ENCODE peak calls at places on chromosomes 3 and 15, in nine cellular contexts. One of them, this sample, is unnamed.
A peak's percentile ranks its signal among the peaks of the same experiment; 100 is the strongest.

GRCh38 chr3:88957751-88958452 is 149.5 kb upstream of the EPHA3 start:
- DNase-seq in T-helper 9 cell: no peak
- DNase-seq in stimulated activated CD8-positive, alpha-beta memory T cell treated with anti-CD3 and anti-CD28 coated beads, Interleukin-15, amount 100 ng/mL, for 1 hour: no peak
- DNase-seq in HuH-7: no peak
- DNase-seq in naive thymus-derived CD4-positive, alpha-beta T cell: no peak
- DNase-seq in NAMALWA: no peak
- DNase-seq in fibroblast of gingiva: peak; percentile 57
- DNase-seq in hippocampal formation: no peak
- DNase-seq in astrocyte of the cerebellum: peak; percentile 86
- DNase-seq in this sample: peak; percentile 88

GRCh38 chr15:58526647-58527192 is 94.9 kb downstream of the LIPC start:
- DNase-seq in T-helper 9 cell: no peak
- DNase-seq in stimulated activated CD8-positive, alpha-beta memory T cell treated with anti-CD3 and anti-CD28 coated beads, Interleukin-15, amount 100 ng/mL, for 1 hour: no peak
- DNase-seq in HuH-7: no peak
- DNase-seq in naive thymus-derived CD4-positive, alpha-beta T cell: no peak
- DNase-seq in NAMALWA: no peak
- DNase-seq in fibroblast of gingiva: no peak
- DNase-seq in hippocampal formation: peak; percentile 18
- DNase-seq in astrocyte of the cerebellum: no peak
- DNase-seq in this sample: no peak

GRCh38 chr3:171135536-171135935 is 109.0 kb upstream of the SLC2A2 start:
- DNase-seq in T-helper 9 cell: no peak
- DNase-seq in stimulated activated CD8-positive, alpha-beta memory T cell treated with anti-CD3 and anti-CD28 coated beads, Interleukin-15, amount 100 ng/mL, for 1 hour: no peak
- DNase-seq in HuH-7: no peak
- DNase-seq in naive thymus-derived CD4-positive, alpha-beta T cell: no peak
- DNase-seq in NAMALWA: no peak
- DNase-seq in fibroblast of gingiva: no peak
- DNase-seq in hippocampal formation: no peak
- DNase-seq in astrocyte of the cerebellum: no peak
- DNase-seq in this sample: peak; percentile 34

GRCh38 chr15:64229129-64229724 is 66.4 kb upstream of the PPIB start:
- DNase-seq in T-helper 9 cell: no peak
- DNase-seq in stimulated activated CD8-positive, alpha-beta memory T cell treated with anti-CD3 and anti-CD28 coated beads, Interleukin-15, amount 100 ng/mL, for 1 hour: no peak
- DNase-seq in HuH-7: no peak
- DNase-seq in naive thymus-derived CD4-positive, alpha-beta T cell: no peak
- DNase-seq in NAMALWA: no peak
- DNase-seq in fibroblast of gingiva: no peak
- DNase-seq in hippocampal formation: no peak
- DNase-seq in astrocyte of the cerebellum: no peak
- DNase-seq in this sample: no peak

GRCh38 chr15:50148362-50148963 is 29.4 kb upstream of the ATP8B4 start:
- DNase-seq in T-helper 9 cell: no peak
- DNase-seq in stimulated activated CD8-positive, alpha-beta memory T cell treated with anti-CD3 and anti-CD28 coated beads, Interleukin-15, amount 100 ng/mL, for 1 hour: no peak
- DNase-seq in HuH-7: no peak
- DNase-seq in naive thymus-derived CD4-positive, alpha-beta T cell: no peak
- DNase-seq in NAMALWA: peak; percentile 5
- DNase-seq in fibroblast of gingiva: peak; percentile 41
- DNase-seq in hippocampal formation: no peak
- DNase-seq in astrocyte of the cerebellum: peak; percentile 65
- DNase-seq in this sample: peak; percentile 91

GRCh38 chr15:99305761-99306505 is 54.7 kb downstream of the LRRC28 start:
- DNase-seq in T-helper 9 cell: no peak
- DNase-seq in stimulated activated CD8-positive, alpha-beta memory T cell treated with anti-CD3 and anti-CD28 coated beads, Interleukin-15, amount 100 ng/mL, for 1 hour: no peak
- DNase-seq in HuH-7: no peak
- DNase-seq in naive thymus-derived CD4-positive, alpha-beta T cell: no peak
- DNase-seq in NAMALWA: no peak
- DNase-seq in fibroblast of gingiva: peak; percentile 92
- DNase-seq in hippocampal formation: no peak
- DNase-seq in astrocyte of the cerebellum: peak; percentile 79
- DNase-seq in this sample: peak; percentile 88

GRCh38 chr15:91223902-91224301 is 123.8 kb downstream of the SV2B start:
- DNase-seq in T-helper 9 cell: no peak
- DNase-seq in stimulated activated CD8-positive, alpha-beta memory T cell treated with anti-CD3 and anti-CD28 coated beads, Interleukin-15, amount 100 ng/mL, for 1 hour: no peak
- DNase-seq in HuH-7: no peak
- DNase-seq in naive thymus-derived CD4-positive, alpha-beta T cell: no peak
- DNase-seq in NAMALWA: no peak
- DNase-seq in fibroblast of gingiva: no peak
- DNase-seq in hippocampal formation: no peak
- DNase-seq in astrocyte of the cerebellum: no peak
- DNase-seq in this sample: no peak

GRCh38 chr3:11021611-11022011 is 29.1 kb downstream of the SLC6A1 start:
- DNase-seq in T-helper 9 cell: no peak
- DNase-seq in stimulated activated CD8-positive, alpha-beta memory T cell treated with anti-CD3 and anti-CD28 coated beads, Interleukin-15, amount 100 ng/mL, for 1 hour: no peak
- DNase-seq in HuH-7: no peak
- DNase-seq in naive thymus-derived CD4-positive, alpha-beta T cell: no peak
- DNase-seq in NAMALWA: no peak
- DNase-seq in fibroblast of gingiva: no peak
- DNase-seq in hippocampal formation: peak; percentile 60
- DNase-seq in astrocyte of the cerebellum: no peak
- DNase-seq in this sample: no peak

GRCh38 chr3:12507871-12508281 is 23.6 kb downstream of the TSEN2 start:
- DNase-seq in T-helper 9 cell: no peak
- DNase-seq in stimulated activated CD8-positive, alpha-beta memory T cell treated with anti-CD3 and anti-CD28 coated beads, Interleukin-15, amount 100 ng/mL, for 1 hour: no peak
- DNase-seq in HuH-7: no peak
- DNase-seq in naive thymus-derived CD4-positive, alpha-beta T cell: no peak
- DNase-seq in NAMALWA: no peak
- DNase-seq in fibroblast of gingiva: peak; percentile 53
- DNase-seq in hippocampal formation: no peak
- DNase-seq in astrocyte of the cerebellum: peak; percentile 52
- DNase-seq in this sample: peak; percentile 86

GRCh38 chr3:143786229-143787199 is 61.8 kb downstream of the SLC9A9 start:
- DNase-seq in T-helper 9 cell: no peak
- DNase-seq in stimulated activated CD8-positive, alpha-beta memory T cell treated with anti-CD3 and anti-CD28 coated beads, Interleukin-15, amount 100 ng/mL, for 1 hour: no peak
- DNase-seq in HuH-7: no peak
- DNase-seq in naive thymus-derived CD4-positive, alpha-beta T cell: no peak
- DNase-seq in NAMALWA: peak; percentile 18
- DNase-seq in fibroblast of gingiva: peak; percentile 78
- DNase-seq in hippocampal formation: peak; percentile 26
- DNase-seq in astrocyte of the cerebellum: no peak
- DNase-seq in this sample: peak; percentile 59

GRCh38 chr3:99817047-99817436 is 620 bp upstream of the CMSS1 start:
- DNase-seq in T-helper 9 cell: no peak
- DNase-seq in stimulated activated CD8-positive, alpha-beta memory T cell treated with anti-CD3 and anti-CD28 coated beads, Interleukin-15, amount 100 ng/mL, for 1 hour: no peak
- DNase-seq in HuH-7: no peak
- DNase-seq in naive thymus-derived CD4-positive, alpha-beta T cell: no peak
- DNase-seq in NAMALWA: no peak
- DNase-seq in fibroblast of gingiva: no peak
- DNase-seq in hippocampal formation: no peak
- DNase-seq in astrocyte of the cerebellum: no peak
- DNase-seq in this sample: no peak

GRCh38 chr15:71780349-71780976 is 29.9 kb upstream of the NR2E3 start:
- DNase-seq in T-helper 9 cell: no peak
- DNase-seq in stimulated activated CD8-positive, alpha-beta memory T cell treated with anti-CD3 and anti-CD28 coated beads, Interleukin-15, amount 100 ng/mL, for 1 hour: no peak
- DNase-seq in HuH-7: peak; percentile 80
- DNase-seq in naive thymus-derived CD4-positive, alpha-beta T cell: peak; percentile 31
- DNase-seq in NAMALWA: peak; percentile 89
- DNase-seq in fibroblast of gingiva: peak; percentile 78
- DNase-seq in hippocampal formation: peak; percentile 22
- DNase-seq in astrocyte of the cerebellum: no peak
- DNase-seq in this sample: peak; percentile 83

GRCh38 chr3:129231331-129232119 is 17.9 kb upstream of the COPG1 start:
- DNase-seq in T-helper 9 cell: no peak
- DNase-seq in stimulated activated CD8-positive, alpha-beta memory T cell treated with anti-CD3 and anti-CD28 coated beads, Interleukin-15, amount 100 ng/mL, for 1 hour: no peak
- DNase-seq in HuH-7: no peak
- DNase-seq in naive thymus-derived CD4-positive, alpha-beta T cell: no peak
- DNase-seq in NAMALWA: no peak
- DNase-seq in fibroblast of gingiva: no peak
- DNase-seq in hippocampal formation: no peak
- DNase-seq in astrocyte of the cerebellum: no peak
- DNase-seq in this sample: peak; percentile 63

GRCh38 chr15:61794276-61794675 is 266.0 kb downstream of the VPS13C start:
- DNase-seq in T-helper 9 cell: no peak
- DNase-seq in stimulated activated CD8-positive, alpha-beta memory T cell treated with anti-CD3 and anti-CD28 coated beads, Interleukin-15, amount 100 ng/mL, for 1 hour: no peak
- DNase-seq in HuH-7: no peak
- DNase-seq in naive thymus-derived CD4-positive, alpha-beta T cell: no peak
- DNase-seq in NAMALWA: no peak
- DNase-seq in fibroblast of gingiva: peak; percentile 77
- DNase-seq in hippocampal formation: no peak
- DNase-seq in astrocyte of the cerebellum: peak; percentile 11
- DNase-seq in this sample: peak; percentile 35

GRCh38 chr3:70726966-70727365 is 414.5 kb upstream of the MDFIC2 start:
- DNase-seq in T-helper 9 cell: no peak
- DNase-seq in stimulated activated CD8-positive, alpha-beta memory T cell treated with anti-CD3 and anti-CD28 coated beads, Interleukin-15, amount 100 ng/mL, for 1 hour: no peak
- DNase-seq in HuH-7: no peak
- DNase-seq in naive thymus-derived CD4-positive, alpha-beta T cell: no peak
- DNase-seq in NAMALWA: no peak
- DNase-seq in fibroblast of gingiva: peak; percentile 71
- DNase-seq in hippocampal formation: no peak
- DNase-seq in astrocyte of the cerebellum: peak; percentile 53
- DNase-seq in this sample: peak; percentile 49

GRCh38 chr15:66905954-66906353 is 159.4 kb upstream of the SMAD3 start:
- DNase-seq in T-helper 9 cell: no peak
- DNase-seq in stimulated activated CD8-positive, alpha-beta memory T cell treated with anti-CD3 and anti-CD28 coated beads, Interleukin-15, amount 100 ng/mL, for 1 hour: no peak
- DNase-seq in HuH-7: no peak
- DNase-seq in naive thymus-derived CD4-positive, alpha-beta T cell: no peak
- DNase-seq in NAMALWA: peak; percentile 35
- DNase-seq in fibroblast of gingiva: no peak
- DNase-seq in hippocampal formation: no peak
- DNase-seq in astrocyte of the cerebellum: no peak
- DNase-seq in this sample: no peak

GRCh38 chr15:85688703-85689102 is 106.0 kb downstream of the KLHL25 start:
- DNase-seq in T-helper 9 cell: no peak
- DNase-seq in stimulated activated CD8-positive, alpha-beta memory T cell treated with anti-CD3 and anti-CD28 coated beads, Interleukin-15, amount 100 ng/mL, for 1 hour: no peak
- DNase-seq in HuH-7: no peak
- DNase-seq in naive thymus-derived CD4-positive, alpha-beta T cell: peak; percentile 25
- DNase-seq in NAMALWA: peak; percentile 45
- DNase-seq in fibroblast of gingiva: no peak
- DNase-seq in hippocampal formation: no peak
- DNase-seq in astrocyte of the cerebellum: no peak
- DNase-seq in this sample: no peak

GRCh38 chr15:55267401-55268053 is 22.1 kb downstream of the RAB27A start:
- DNase-seq in T-helper 9 cell: peak; percentile 66
- DNase-seq in stimulated activated CD8-positive, alpha-beta memory T cell treated with anti-CD3 and anti-CD28 coated beads, Interleukin-15, amount 100 ng/mL, for 1 hour: peak; percentile 54
- DNase-seq in HuH-7: no peak
- DNase-seq in naive thymus-derived CD4-positive, alpha-beta T cell: peak; percentile 75
- DNase-seq in NAMALWA: no peak
- DNase-seq in fibroblast of gingiva: no peak
- DNase-seq in hippocampal formation: peak; percentile 2
- DNase-seq in astrocyte of the cerebellum: no peak
- DNase-seq in this sample: peak; percentile 52

GRCh38 chr3:71537211-71537611 is 46.3 kb downstream of the FOXP1 start:
- DNase-seq in T-helper 9 cell: no peak
- DNase-seq in stimulated activated CD8-positive, alpha-beta memory T cell treated with anti-CD3 and anti-CD28 coated beads, Interleukin-15, amount 100 ng/mL, for 1 hour: no peak
- DNase-seq in HuH-7: no peak
- DNase-seq in naive thymus-derived CD4-positive, alpha-beta T cell: no peak
- DNase-seq in NAMALWA: no peak
- DNase-seq in fibroblast of gingiva: peak; percentile 54
- DNase-seq in hippocampal formation: no peak
- DNase-seq in astrocyte of the cerebellum: peak; percentile 90
- DNase-seq in this sample: peak; percentile 74

GRCh38 chr15:92083190-92083589 is 229.7 kb downstream of the SLCO3A1 start:
- DNase-seq in T-helper 9 cell: no peak
- DNase-seq in stimulated activated CD8-positive, alpha-beta memory T cell treated with anti-CD3 and anti-CD28 coated beads, Interleukin-15, amount 100 ng/mL, for 1 hour: no peak
- DNase-seq in HuH-7: no peak
- DNase-seq in naive thymus-derived CD4-positive, alpha-beta T cell: no peak
- DNase-seq in NAMALWA: no peak
- DNase-seq in fibroblast of gingiva: no peak
- DNase-seq in hippocampal formation: no peak
- DNase-seq in astrocyte of the cerebellum: no peak
- DNase-seq in this sample: no peak

GRCh38 chr3:114454592-114455251 is 160.9 kb downstream of the TIGIT start:
- DNase-seq in T-helper 9 cell: no peak
- DNase-seq in stimulated activated CD8-positive, alpha-beta memory T cell treated with anti-CD3 and anti-CD28 coated beads, Interleukin-15, amount 100 ng/mL, for 1 hour: no peak
- DNase-seq in HuH-7: peak; percentile 18
- DNase-seq in naive thymus-derived CD4-positive, alpha-beta T cell: no peak
- DNase-seq in NAMALWA: peak; percentile 67
- DNase-seq in fibroblast of gingiva: peak; percentile 47
- DNase-seq in hippocampal formation: peak; percentile 60
- DNase-seq in astrocyte of the cerebellum: no peak
- DNase-seq in this sample: no peak

GRCh38 chr3:195159117-195159818 is 111.7 kb downstream of the XXYLT1 start:
- DNase-seq in T-helper 9 cell: no peak
- DNase-seq in stimulated activated CD8-positive, alpha-beta memory T cell treated with anti-CD3 and anti-CD28 coated beads, Interleukin-15, amount 100 ng/mL, for 1 hour: no peak
- DNase-seq in HuH-7: peak; percentile 81
- DNase-seq in naive thymus-derived CD4-positive, alpha-beta T cell: no peak
- DNase-seq in NAMALWA: no peak
- DNase-seq in fibroblast of gingiva: no peak
- DNase-seq in hippocampal formation: no peak
- DNase-seq in astrocyte of the cerebellum: no peak
- DNase-seq in this sample: no peak

GRCh38 chr15:20353966-20354883 is 187.4 kb downstream of the GOLGA6L6 start:
- DNase-seq in T-helper 9 cell: no peak
- DNase-seq in stimulated activated CD8-positive, alpha-beta memory T cell treated with anti-CD3 and anti-CD28 coated beads, Interleukin-15, amount 100 ng/mL, for 1 hour: no peak
- DNase-seq in HuH-7: no peak
- DNase-seq in naive thymus-derived CD4-positive, alpha-beta T cell: no peak
- DNase-seq in NAMALWA: no peak
- DNase-seq in fibroblast of gingiva: no peak
- DNase-seq in hippocampal formation: no peak
- DNase-seq in astrocyte of the cerebellum: no peak
- DNase-seq in this sample: no peak

GRCh38 chr3:13338996-13339395 is 81.1 kb downstream of the NUP210 start:
- DNase-seq in T-helper 9 cell: no peak
- DNase-seq in stimulated activated CD8-positive, alpha-beta memory T cell treated with anti-CD3 and anti-CD28 coated beads, Interleukin-15, amount 100 ng/mL, for 1 hour: no peak
- DNase-seq in HuH-7: no peak
- DNase-seq in naive thymus-derived CD4-positive, alpha-beta T cell: no peak
- DNase-seq in NAMALWA: no peak
- DNase-seq in fibroblast of gingiva: no peak
- DNase-seq in hippocampal formation: no peak
- DNase-seq in astrocyte of the cerebellum: no peak
- DNase-seq in this sample: no peak

GRCh38 chr15:31261266-31262142 is 65.1 kb upstream of the KLF13 start:
- DNase-seq in T-helper 9 cell: no peak
- DNase-seq in stimulated activated CD8-positive, alpha-beta memory T cell treated with anti-CD3 and anti-CD28 coated beads, Interleukin-15, amount 100 ng/mL, for 1 hour: no peak
- DNase-seq in HuH-7: no peak
- DNase-seq in naive thymus-derived CD4-positive, alpha-beta T cell: no peak
- DNase-seq in NAMALWA: no peak
- DNase-seq in fibroblast of gingiva: no peak
- DNase-seq in hippocampal formation: no peak
- DNase-seq in astrocyte of the cerebellum: no peak
- DNase-seq in this sample: no peak

GRCh38 chr3:42081814-42082473 is 9.2 kb upstream of the TRAK1 start:
- DNase-seq in T-helper 9 cell: no peak
- DNase-seq in stimulated activated CD8-positive, alpha-beta memory T cell treated with anti-CD3 and anti-CD28 coated beads, Interleukin-15, amount 100 ng/mL, for 1 hour: no peak
- DNase-seq in HuH-7: no peak
- DNase-seq in naive thymus-derived CD4-positive, alpha-beta T cell: no peak
- DNase-seq in NAMALWA: no peak
- DNase-seq in fibroblast of gingiva: no peak
- DNase-seq in hippocampal formation: no peak
- DNase-seq in astrocyte of the cerebellum: no peak
- DNase-seq in this sample: no peak

GRCh38 chr3:194135516-194135805 is 487 bp upstream of the HES1 start:
- DNase-seq in T-helper 9 cell: no peak
- DNase-seq in stimulated activated CD8-positive, alpha-beta memory T cell treated with anti-CD3 and anti-CD28 coated beads, Interleukin-15, amount 100 ng/mL, for 1 hour: no peak
- DNase-seq in HuH-7: no peak
- DNase-seq in naive thymus-derived CD4-positive, alpha-beta T cell: no peak
- DNase-seq in NAMALWA: no peak
- DNase-seq in fibroblast of gingiva: no peak
- DNase-seq in hippocampal formation: no peak
- DNase-seq in astrocyte of the cerebellum: no peak
- DNase-seq in this sample: no peak

GRCh38 chr3:62149962-62150361 is 223.4 kb downstream of the FEZF2 start:
- DNase-seq in T-helper 9 cell: no peak
- DNase-seq in stimulated activated CD8-positive, alpha-beta memory T cell treated with anti-CD3 and anti-CD28 coated beads, Interleukin-15, amount 100 ng/mL, for 1 hour: no peak
- DNase-seq in HuH-7: no peak
- DNase-seq in naive thymus-derived CD4-positive, alpha-beta T cell: no peak
- DNase-seq in NAMALWA: no peak
- DNase-seq in fibroblast of gingiva: peak; percentile 61
- DNase-seq in hippocampal formation: no peak
- DNase-seq in astrocyte of the cerebellum: peak; percentile 18
- DNase-seq in this sample: peak; percentile 61

GRCh38 chr15:56365075-56365711 is at the start of gene TEX9:
- DNase-seq in T-helper 9 cell: peak; percentile 25
- DNase-seq in stimulated activated CD8-positive, alpha-beta memory T cell treated with anti-CD3 and anti-CD28 coated beads, Interleukin-15, amount 100 ng/mL, for 1 hour: peak; percentile 12
- DNase-seq in HuH-7: peak; percentile 71
- DNase-seq in naive thymus-derived CD4-positive, alpha-beta T cell: peak; percentile 53
- DNase-seq in NAMALWA: peak; percentile 92
- DNase-seq in fibroblast of gingiva: peak; percentile 80
- DNase-seq in hippocampal formation: peak; percentile 55
- DNase-seq in astrocyte of the cerebellum: peak; percentile 66
- DNase-seq in this sample: peak; percentile 88

GRCh38 chr15:90266061-90266431 is 574 bp downstream of the NGRN start:
- DNase-seq in T-helper 9 cell: peak; percentile 34
- DNase-seq in stimulated activated CD8-positive, alpha-beta memory T cell treated with anti-CD3 and anti-CD28 coated beads, Interleukin-15, amount 100 ng/mL, for 1 hour: no peak
- DNase-seq in HuH-7: peak; percentile 50
- DNase-seq in naive thymus-derived CD4-positive, alpha-beta T cell: no peak
- DNase-seq in NAMALWA: no peak
- DNase-seq in fibroblast of gingiva: no peak
- DNase-seq in hippocampal formation: no peak
- DNase-seq in astrocyte of the cerebellum: peak; percentile 5
- DNase-seq in this sample: peak; percentile 20

GRCh38 chr15:42605281-42605744 is 29.9 kb downstream of the STARD9 start:
- DNase-seq in T-helper 9 cell: no peak
- DNase-seq in stimulated activated CD8-positive, alpha-beta memory T cell treated with anti-CD3 and anti-CD28 coated beads, Interleukin-15, amount 100 ng/mL, for 1 hour: no peak
- DNase-seq in HuH-7: no peak
- DNase-seq in naive thymus-derived CD4-positive, alpha-beta T cell: peak; percentile 25
- DNase-seq in NAMALWA: peak; percentile 72
- DNase-seq in fibroblast of gingiva: peak; percentile 48
- DNase-seq in hippocampal formation: no peak
- DNase-seq in astrocyte of the cerebellum: no peak
- DNase-seq in this sample: peak; percentile 62